ENCODE peak calls at places on chromosomes 2 and 18, in six cellular contexts. S is fibroblast of lung, B is pancreas, V is fibroblast of pulmonary artery, L is left cardiac atrium, N is NCI-H2081. Y is an unnamed sample.

GRCh38 chr2:175203621-175204496 is 22.3 kb upstream of the ATP5MC3 start:
- DNase-seq in N (peak; percentile 73), L (peak; percentile 43), V (peak; percentile 62), B (peak; percentile 65), S (peak; percentile 72), Y (peak; percentile 48)

GRCh38 chr2:160719116-160719515 is 225.5 kb upstream of the RBMS1 start:
- DNase-seq in S (no peak), N (no peak), B (no peak), V (no peak), L (no peak), Y (peak; percentile 43)

GRCh38 chr2:99729104-99729503 is 239.3 kb upstream of the REV1 start:
- DNase-seq in S (peak; percentile 53), V (peak; percentile 9), L (no peak), B (no peak), N (peak; percentile 38), Y (no peak)

GRCh38 chr2:66489433-66489832 is 54.5 kb downstream of the MEIS1 start:
- DNase-seq in S (no peak), L (no peak), V (no peak), B (no peak), N (peak; percentile 57), Y (no peak)

GRCh38 chr18:43574974-43575373 is 297.7 kb upstream of the SYT4 start:
- DNase-seq in L (no peak), S (no peak), N (peak; percentile 92), B (no peak), V (no peak), Y (no peak)

GRCh38 chr18:26301681-26302080 is 75.4 kb downstream of the TAF4B start:
- DNase-seq in N (no peak), L (no peak), S (peak; percentile 44), B (no peak), V (peak; percentile 37), Y (peak; percentile 65)

GRCh38 chr2:111705711-111706323 is 178.2 kb downstream of the ANAPC1 start:
- DNase-seq in V (peak; percentile 67), S (peak; percentile 97), L (no peak), B (no peak), N (no peak), Y (peak; percentile 73)

GRCh38 chr2:8822218-8822617 is 15.2 kb downstream of the KIDINS220 start:
- DNase-seq in N (no peak), V (peak; percentile 22), B (no peak), S (peak; percentile 58), L (no peak), Y (peak; percentile 48)

GRCh38 chr2:85838181-85838580 is 50.6 kb downstream of the ST3GAL5 start:
- DNase-seq in S (no peak), L (no peak), B (no peak), V (no peak), N (no peak), Y (no peak)

GRCh38 chr2:113894156-113894743 is 4.4 kb downstream of the ACTR3 start:
- DNase-seq in V (peak; percentile 96), N (no peak), B (no peak), S (peak; percentile 96), L (no peak), Y (peak; percentile 90)

GRCh38 chr18:48728204-48728833 is 189.5 kb downstream of the CTIF start:
- DNase-seq in L (peak; percentile 70), N (no peak), V (peak; percentile 99), B (no peak), S (peak; percentile 99), Y (peak; percentile 95)

GRCh38 chr2:82256288-82256687 is 1951.7 kb upstream of the LRRTM1 start:
- DNase-seq in L (no peak), V (no peak), S (no peak), N (no peak), B (no peak), Y (no peak)

GRCh38 chr2:79982445-79982844 is 322.1 kb downstream of the LRRTM1 start:
- DNase-seq in L (no peak), N (no peak), S (no peak), B (no peak), V (no peak), Y (no peak)

GRCh38 chr18:48743046-48743445 is 204.2 kb downstream of the CTIF start:
- DNase-seq in V (peak; percentile 73), L (peak; percentile 70), B (no peak), S (peak; percentile 92), N (no peak), Y (peak; percentile 61)

GRCh38 chr18:22005191-22005824 is 164.1 kb upstream of the GATA6 start:
- DNase-seq in B (no peak), L (peak; percentile 33), V (no peak), S (peak; percentile 82), N (no peak), Y (no peak)

GRCh38 chr18:35122586-35123224 is 81.5 kb downstream of the MAPRE2 start:
- DNase-seq in B (no peak), S (no peak), L (no peak), N (peak; percentile 71), V (no peak), Y (peak; percentile 27)

GRCh38 chr2:126793885-126794613 is 104.6 kb upstream of the TEX51 start:
- DNase-seq in N (peak; percentile 28), L (no peak), B (peak; percentile 32), S (no peak), V (no peak), Y (no peak)

GRCh38 chr2:121910139-121910538 is 154.7 kb downstream of the TSN start:
- DNase-seq in S (no peak), B (no peak), L (no peak), N (no peak), V (peak; percentile 8), Y (no peak)

GRCh38 chr18:76256897-76257500 is 238.0 kb downstream of the ZNF516 start:
- DNase-seq in V (peak; percentile 76), L (no peak), S (peak; percentile 81), N (peak; percentile 73), B (no peak), Y (peak; percentile 67)

GRCh38 chr2:34719195-34719594 is 1120.1 kb upstream of the FAM98A start:
- DNase-seq in N (no peak), V (no peak), B (no peak), L (no peak), S (no peak), Y (no peak)

GRCh38 chr2:129734343-129735034 is 245.0 kb upstream of the RAB6C start:
- DNase-seq in L (no peak), N (no peak), V (no peak), B (no peak), S (no peak), Y (no peak)

GRCh38 chr2:166375736-166376487 is at the start of gene SCN9A:
- DNase-seq in S (peak; percentile 81), N (peak; percentile 94), L (peak; percentile 64), V (peak; percentile 75), B (peak; percentile 91), Y (peak; percentile 28)

GRCh38 chr2:19329445-19329844 is 29.0 kb downstream of the OSR1 start:
- DNase-seq in S (no peak), B (no peak), L (no peak), V (no peak), N (no peak), Y (no peak)

GRCh38 chr2:72895759-72896281 is 8.6 kb downstream of the SPR start:
- DNase-seq in V (peak; percentile 64), L (peak; percentile 61), S (peak; percentile 67), N (no peak), B (peak; percentile 75), Y (peak; percentile 47)

GRCh38 chr2:5766621-5767020 is 74.4 kb downstream of the SOX11 start:
- DNase-seq in V (no peak), S (peak; percentile 34), B (no peak), L (no peak), N (no peak), Y (no peak)

GRCh38 chr2:166665991-166666940 is 172.2 kb upstream of the SCN7A start:
- DNase-seq in S (peak; percentile 85), B (no peak), N (no peak), L (no peak), V (peak; percentile 71), Y (peak; percentile 85)

GRCh38 chr2:207394812-207395534 is 134.8 kb upstream of the CREB1 start:
- DNase-seq in N (peak; percentile 9), V (peak; percentile 99), L (peak; percentile 64), S (peak; percentile 90), B (no peak), Y (peak; percentile 98)

GRCh38 chr2:146602856-146603255 is 1242.0 kb upstream of the ACVR2A start:
- DNase-seq in S (peak; percentile 63), V (peak; percentile 13), L (no peak), B (no peak), N (no peak), Y (peak; percentile 68)

GRCh38 chr18:48359626-48360025 is 49.6 kb downstream of the ZBTB7C start:
- DNase-seq in B (no peak), S (no peak), L (no peak), V (no peak), N (no peak), Y (no peak)

GRCh38 chr2:240972636-240973521 is 25.5 kb upstream of the SNED1 start:
- DNase-seq in S (no peak), N (peak; percentile 82), V (no peak), L (no peak), B (peak; percentile 68), Y (no peak)

Y was measured in amniotic epithelial cell.